ENCODE peak calls at places on chromosome 7, in ten cellular contexts. R is left lobe of liver; J is hypothalamus; N is SW480; O is fibroblast of mammary gland; S is HepG2; P is central memory CD8-positive, alpha-beta T cell; Y is GM03348; U is NCI-H1092; D is coronary artery. E is an unnamed sample.

GRCh38 chr7:123580406-123581161 is 21.0 kb upstream of the ASB15 start:
- DNase-seq in R (no peak), J (no peak), N (peak; percentile 74), O (peak; percentile 64), S (peak; percentile 46), P (no peak), Y (peak; percentile 38), U (peak; percentile 49), D (no peak), E (no peak)

GRCh38 chr7:99098824-99099498 is 44.9 kb downstream of the SMURF1 start:
- DNase-seq in R (no peak), J (no peak), N (peak; percentile 92), O (peak; percentile 70), S (peak; percentile 96), P (no peak), Y (peak; percentile 56), U (no peak), D (no peak), E (no peak)

GRCh38 chr7:27166475-27167169 is 1.3 kb upstream of the HOXA9 start:
- DNase-seq in R (no peak), J (no peak), N (peak; percentile 75), O (peak; percentile 34), S (no peak), P (no peak), Y (no peak), U (no peak), D (no peak), E (no peak)

GRCh38 chr7:146388928-146389327 is 272.3 kb downstream of the CNTNAP2 start:
- DNase-seq in R (no peak), J (no peak), N (no peak), O (no peak), S (no peak), P (no peak), Y (no peak), U (no peak), D (no peak), E (no peak)

GRCh38 chr7:128737867-128738390 is 1.2 kb upstream of the CALU start:
- DNase-seq in R (no peak), J (no peak), N (peak; percentile 40), O (peak; percentile 85), S (peak; percentile 7), P (no peak), Y (peak; percentile 56), U (no peak), D (no peak), E (no peak)

GRCh38 chr7:144519900-144520299 is 116.4 kb upstream of the NOBOX start:
- DNase-seq in R (no peak), J (no peak), N (no peak), O (no peak), S (no peak), P (no peak), Y (no peak), U (no peak), D (no peak), E (no peak)

GRCh38 chr7:144786522-144786921 is 49.3 kb downstream of the TPK1 start:
- DNase-seq in R (no peak), J (no peak), N (no peak), O (peak; percentile 2), S (no peak), P (no peak), Y (no peak), U (no peak), D (no peak), E (no peak)

GRCh38 chr7:47478017-47478344 is 103.9 kb downstream of the TNS3 start:
- DNase-seq in R (peak; percentile 81), J (no peak), N (no peak), O (peak; percentile 79), S (no peak), P (no peak), Y (peak; percentile 46), U (no peak), D (no peak), E (no peak)

GRCh38 chr7:93894966-93895650 is 4.6 kb upstream of the TFPI2 start:
- DNase-seq in R (no peak), J (no peak), N (no peak), O (peak; percentile 43), S (no peak), P (no peak), Y (no peak), U (no peak), D (no peak), E (no peak)

GRCh38 chr7:87155788-87156187 is 3.5 kb downstream of the DMTF1 start:
- DNase-seq in R (no peak), J (no peak), N (no peak), O (peak; percentile 15), S (no peak), P (no peak), Y (no peak), U (no peak), D (no peak), E (no peak)

GRCh38 chr7:128879939-128880746 is 17.5 kb downstream of the ATP6V1F start:
- DNase-seq in R (peak; percentile 70), J (peak; percentile 16), N (peak; percentile 43), O (peak; percentile 58), S (peak; percentile 41), P (no peak), Y (peak; percentile 93), U (peak; percentile 75), D (no peak), E (no peak)

GRCh38 chr7:95199779-95200558 is 124.4 kb downstream of the PON1 start:
- DNase-seq in R (no peak), J (no peak), N (peak; percentile 74), O (peak; percentile 71), S (peak; percentile 49), P (no peak), Y (peak; percentile 56), U (peak; percentile 58), D (no peak), E (no peak)

GRCh38 chr7:95470452-95470851 is 15.3 kb upstream of the ASB4 start:
- DNase-seq in R (no peak), J (no peak), N (peak; percentile 67), O (peak; percentile 68), S (peak; percentile 82), P (no peak), Y (no peak), U (peak; percentile 87), D (no peak), E (no peak)

GRCh38 chr7:212754-213153 is 20.4 kb downstream of the FAM20C start:
- DNase-seq in R (no peak), J (no peak), N (no peak), O (no peak), S (no peak), P (no peak), Y (no peak), U (no peak), D (no peak), E (no peak)

GRCh38 chr7:128997161-128997560 is 57.8 kb downstream of the TNPO3 start:
- DNase-seq in R (no peak), J (no peak), N (no peak), O (no peak), S (no peak), P (no peak), Y (no peak), U (no peak), D (no peak), E (no peak)

GRCh38 chr7:81277691-81278090 is 358.8 kb upstream of the SEMA3C start:
- DNase-seq in R (no peak), J (no peak), N (no peak), O (no peak), S (no peak), P (no peak), Y (no peak), U (no peak), D (no peak), E (no peak)

GRCh38 chr7:79454325-79454960 is 976 bp upstream of the MAGI2 start:
- DNase-seq in R (peak; percentile 54), J (peak; percentile 42), N (no peak), O (peak; percentile 49), S (no peak), P (no peak), Y (peak; percentile 72), U (no peak), D (peak; percentile 74), E (peak; percentile 74)

GRCh38 chr7:29556405-29557195 is 7.0 kb upstream of the PRR15 start:
- DNase-seq in R (no peak), J (no peak), N (no peak), O (no peak), S (no peak), P (no peak), Y (no peak), U (no peak), D (no peak), E (no peak)

GRCh38 chr7:131383417-131383816 is 55.7 kb downstream of the MKLN1 start:
- DNase-seq in R (no peak), J (no peak), N (no peak), O (peak; percentile 31), S (no peak), P (no peak), Y (no peak), U (no peak), D (no peak), E (no peak)

GRCh38 chr7:104137971-104138370 is 69.8 kb downstream of the ORC5 start:
- DNase-seq in R (no peak), J (no peak), N (no peak), O (peak; percentile 75), S (no peak), P (no peak), Y (peak; percentile 54), U (no peak), D (no peak), E (no peak)

GRCh38 chr7:101243786-101244384 is 996 bp downstream of the FIS1 start:
- DNase-seq in R (no peak), J (no peak), N (peak; percentile 39), O (peak; percentile 53), S (no peak), P (no peak), Y (peak; percentile 94), U (no peak), D (peak; percentile 89), E (no peak)

GRCh38 chr7:55964261-55964801 is at the start of gene NIPSNAP2:
- DNase-seq in R (no peak), J (peak; percentile 53), N (peak; percentile 72), O (peak; percentile 42), S (no peak), P (peak; percentile 43), Y (peak; percentile 96), U (peak; percentile 66), D (no peak), E (peak; percentile 82)

GRCh38 chr7:100785878-100786277 is 41.4 kb downstream of the EPHB4 start:
- DNase-seq in R (no peak), J (no peak), N (no peak), O (no peak), S (no peak), P (no peak), Y (no peak), U (no peak), D (no peak), E (no peak)

GRCh38 chr7:38502289-38502688 is 128.9 kb downstream of the AMPH start:
- DNase-seq in R (no peak), J (no peak), N (peak; percentile 14), O (no peak), S (no peak), P (no peak), Y (no peak), U (no peak), D (no peak), E (no peak)

GRCh38 chr7:138402749-138403148 is 57.3 kb upstream of the TRIM24 start:
- DNase-seq in R (no peak), J (no peak), N (no peak), O (no peak), S (no peak), P (no peak), Y (no peak), U (no peak), D (no peak), E (no peak)

GRCh38 chr7:66748127-66748511 is 7.6 kb downstream of the RABGEF1 start:
- DNase-seq in R (no peak), J (no peak), N (no peak), O (peak; percentile 73), S (no peak), P (no peak), Y (peak; percentile 59), U (no peak), D (no peak), E (no peak)

GRCh38 chr7:109213081-109213480 is 643.4 kb downstream of the DNAJB9 start:
- DNase-seq in R (no peak), J (no peak), N (no peak), O (no peak), S (no peak), P (no peak), Y (no peak), U (no peak), D (no peak), E (no peak)

GRCh38 chr7:30029696-30030095 is 1.5 kb downstream of the PLEKHA8 start:
- DNase-seq in R (no peak), J (no peak), N (peak; percentile 61), O (no peak), S (no peak), P (no peak), Y (no peak), U (no peak), D (no peak), E (no peak)

E was measured in type B pancreatic cell.